ENCODE peak calls at places on chromosomes 13 and 19, in seven cellular contexts. One of them, this sample, is unnamed.

GRCh38 chr19:41276231-41276630 is 12.1 kb downstream of the HNRNPUL1 start:
- DNase-seq in NCI-H524: no peak
- DNase-seq in kidney glomerular epithelial cell: no peak
- DNase-seq in dermis microvascular lymphatic vessel endothelial cell: no peak
- DNase-seq in aorta: no peak
- DNase-seq in GDM1: no peak
- DNase-seq in stimulated activated CD4-positive, alpha-beta T cell treated with anti-CD3 and anti-CD28 coated beads, Interleukin-15, amount 100 ng/mL, for 1 hour: no peak
- DNase-seq in this sample: no peak

GRCh38 chr13:111511805-111512504 is 191.5 kb downstream of the TEX29 start:
- DNase-seq in NCI-H524: no peak
- DNase-seq in kidney glomerular epithelial cell: no peak
- DNase-seq in dermis microvascular lymphatic vessel endothelial cell: no peak
- DNase-seq in aorta: no peak
- DNase-seq in GDM1: no peak
- DNase-seq in stimulated activated CD4-positive, alpha-beta T cell treated with anti-CD3 and anti-CD28 coated beads, Interleukin-15, amount 100 ng/mL, for 1 hour: no peak
- DNase-seq in this sample: no peak

GRCh38 chr19:55703790-55704215 is 28.8 kb downstream of the EPN1 start:
- DNase-seq in NCI-H524: no peak
- DNase-seq in kidney glomerular epithelial cell: no peak
- DNase-seq in dermis microvascular lymphatic vessel endothelial cell: peak; percentile 32
- DNase-seq in aorta: no peak
- DNase-seq in GDM1: no peak
- DNase-seq in stimulated activated CD4-positive, alpha-beta T cell treated with anti-CD3 and anti-CD28 coated beads, Interleukin-15, amount 100 ng/mL, for 1 hour: peak; percentile 34
- DNase-seq in this sample: no peak

GRCh38 chr13:40113644-40114304 is 458.3 kb downstream of the COG6 start:
- DNase-seq in NCI-H524: peak; percentile 53
- DNase-seq in kidney glomerular epithelial cell: no peak
- DNase-seq in dermis microvascular lymphatic vessel endothelial cell: no peak
- DNase-seq in aorta: no peak
- DNase-seq in GDM1: no peak
- DNase-seq in stimulated activated CD4-positive, alpha-beta T cell treated with anti-CD3 and anti-CD28 coated beads, Interleukin-15, amount 100 ng/mL, for 1 hour: no peak
- DNase-seq in this sample: no peak

GRCh38 chr13:30668305-30668704 is 50.6 kb downstream of the USPL1 start:
- DNase-seq in NCI-H524: no peak
- DNase-seq in kidney glomerular epithelial cell: no peak
- DNase-seq in dermis microvascular lymphatic vessel endothelial cell: no peak
- DNase-seq in aorta: no peak
- DNase-seq in GDM1: no peak
- DNase-seq in stimulated activated CD4-positive, alpha-beta T cell treated with anti-CD3 and anti-CD28 coated beads, Interleukin-15, amount 100 ng/mL, for 1 hour: no peak
- DNase-seq in this sample: no peak

GRCh38 chr13:102679449-102680132 is 15.3 kb downstream of the METTL21C start:
- DNase-seq in NCI-H524: no peak
- DNase-seq in kidney glomerular epithelial cell: no peak
- DNase-seq in dermis microvascular lymphatic vessel endothelial cell: no peak
- DNase-seq in aorta: no peak
- DNase-seq in GDM1: no peak
- DNase-seq in stimulated activated CD4-positive, alpha-beta T cell treated with anti-CD3 and anti-CD28 coated beads, Interleukin-15, amount 100 ng/mL, for 1 hour: no peak
- DNase-seq in this sample: no peak

GRCh38 chr13:43878897-43879322 is 630 bp downstream of the CCDC122 start:
- DNase-seq in NCI-H524: peak; percentile 43
- DNase-seq in kidney glomerular epithelial cell: peak; percentile 25
- DNase-seq in dermis microvascular lymphatic vessel endothelial cell: peak; percentile 77
- DNase-seq in aorta: peak; percentile 92
- DNase-seq in GDM1: peak; percentile 41
- DNase-seq in stimulated activated CD4-positive, alpha-beta T cell treated with anti-CD3 and anti-CD28 coated beads, Interleukin-15, amount 100 ng/mL, for 1 hour: no peak
- DNase-seq in this sample: no peak

GRCh38 chr13:97583884-97584497 is 150.0 kb downstream of the RAP2A start:
- DNase-seq in NCI-H524: no peak
- DNase-seq in kidney glomerular epithelial cell: no peak
- DNase-seq in dermis microvascular lymphatic vessel endothelial cell: no peak
- DNase-seq in aorta: no peak
- DNase-seq in GDM1: no peak
- DNase-seq in stimulated activated CD4-positive, alpha-beta T cell treated with anti-CD3 and anti-CD28 coated beads, Interleukin-15, amount 100 ng/mL, for 1 hour: no peak
- DNase-seq in this sample: peak; percentile 27

GRCh38 chr13:108560092-108560491 is 69.3 kb upstream of the MYO16 start:
- DNase-seq in NCI-H524: peak; percentile 36
- DNase-seq in kidney glomerular epithelial cell: no peak
- DNase-seq in dermis microvascular lymphatic vessel endothelial cell: no peak
- DNase-seq in aorta: no peak
- DNase-seq in GDM1: no peak
- DNase-seq in stimulated activated CD4-positive, alpha-beta T cell treated with anti-CD3 and anti-CD28 coated beads, Interleukin-15, amount 100 ng/mL, for 1 hour: no peak
- DNase-seq in this sample: no peak

GRCh38 chr13:55577847-55578210 is 1562.9 kb upstream of the PRR20A start:
- DNase-seq in NCI-H524: no peak
- DNase-seq in kidney glomerular epithelial cell: no peak
- DNase-seq in dermis microvascular lymphatic vessel endothelial cell: no peak
- DNase-seq in aorta: no peak
- DNase-seq in GDM1: no peak
- DNase-seq in stimulated activated CD4-positive, alpha-beta T cell treated with anti-CD3 and anti-CD28 coated beads, Interleukin-15, amount 100 ng/mL, for 1 hour: no peak
- DNase-seq in this sample: no peak

GRCh38 chr13:98504029-98504351 is 72.9 kb downstream of the STK24 start:
- DNase-seq in NCI-H524: no peak
- DNase-seq in kidney glomerular epithelial cell: no peak
- DNase-seq in dermis microvascular lymphatic vessel endothelial cell: no peak
- DNase-seq in aorta: no peak
- DNase-seq in GDM1: no peak
- DNase-seq in stimulated activated CD4-positive, alpha-beta T cell treated with anti-CD3 and anti-CD28 coated beads, Interleukin-15, amount 100 ng/mL, for 1 hour: no peak
- DNase-seq in this sample: no peak

GRCh38 chr19:41922220-41922576 is 6.1 kb downstream of the ERFL start:
- DNase-seq in NCI-H524: no peak
- DNase-seq in kidney glomerular epithelial cell: no peak
- DNase-seq in dermis microvascular lymphatic vessel endothelial cell: no peak
- DNase-seq in aorta: no peak
- DNase-seq in GDM1: no peak
- DNase-seq in stimulated activated CD4-positive, alpha-beta T cell treated with anti-CD3 and anti-CD28 coated beads, Interleukin-15, amount 100 ng/mL, for 1 hour: no peak
- DNase-seq in this sample: no peak

GRCh38 chr19:38952395-38953165 is 21.8 kb downstream of the MRPS12 start:
- DNase-seq in NCI-H524: peak; percentile 76
- DNase-seq in kidney glomerular epithelial cell: peak; percentile 99
- DNase-seq in dermis microvascular lymphatic vessel endothelial cell: peak; percentile 55
- DNase-seq in aorta: no peak
- DNase-seq in GDM1: peak; percentile 24
- DNase-seq in stimulated activated CD4-positive, alpha-beta T cell treated with anti-CD3 and anti-CD28 coated beads, Interleukin-15, amount 100 ng/mL, for 1 hour: no peak
- DNase-seq in this sample: peak; percentile 5

GRCh38 chr19:4369888-4370260 is 26.5 kb downstream of the MPND start:
- DNase-seq in NCI-H524: peak; percentile 75
- DNase-seq in kidney glomerular epithelial cell: no peak
- DNase-seq in dermis microvascular lymphatic vessel endothelial cell: peak; percentile 77
- DNase-seq in aorta: peak; percentile 71
- DNase-seq in GDM1: peak; percentile 65
- DNase-seq in stimulated activated CD4-positive, alpha-beta T cell treated with anti-CD3 and anti-CD28 coated beads, Interleukin-15, amount 100 ng/mL, for 1 hour: peak; percentile 65
- DNase-seq in this sample: peak; percentile 22

GRCh38 chr13:74115138-74115537 is 19.1 kb downstream of the KLF12 start:
- DNase-seq in NCI-H524: no peak
- DNase-seq in kidney glomerular epithelial cell: peak; percentile 9
- DNase-seq in dermis microvascular lymphatic vessel endothelial cell: peak; percentile 71
- DNase-seq in aorta: no peak
- DNase-seq in GDM1: no peak
- DNase-seq in stimulated activated CD4-positive, alpha-beta T cell treated with anti-CD3 and anti-CD28 coated beads, Interleukin-15, amount 100 ng/mL, for 1 hour: no peak
- DNase-seq in this sample: no peak

GRCh38 chr19:16571689-16572331 is 405 bp downstream of the SLC35E1 start:
- DNase-seq in NCI-H524: no peak
- DNase-seq in kidney glomerular epithelial cell: no peak
- DNase-seq in dermis microvascular lymphatic vessel endothelial cell: peak; percentile 41
- DNase-seq in aorta: no peak
- DNase-seq in GDM1: no peak
- DNase-seq in stimulated activated CD4-positive, alpha-beta T cell treated with anti-CD3 and anti-CD28 coated beads, Interleukin-15, amount 100 ng/mL, for 1 hour: no peak
- DNase-seq in this sample: no peak

GRCh38 chr19:45280471-45280961 is 29.4 kb downstream of the MARK4 start:
- DNase-seq in NCI-H524: no peak
- DNase-seq in kidney glomerular epithelial cell: no peak
- DNase-seq in dermis microvascular lymphatic vessel endothelial cell: peak; percentile 58
- DNase-seq in aorta: no peak
- DNase-seq in GDM1: no peak
- DNase-seq in stimulated activated CD4-positive, alpha-beta T cell treated with anti-CD3 and anti-CD28 coated beads, Interleukin-15, amount 100 ng/mL, for 1 hour: no peak
- DNase-seq in this sample: no peak

GRCh38 chr13:98056839-98057410 is 86.0 kb upstream of the FARP1 start:
- DNase-seq in NCI-H524: no peak
- DNase-seq in kidney glomerular epithelial cell: no peak
- DNase-seq in dermis microvascular lymphatic vessel endothelial cell: no peak
- DNase-seq in aorta: no peak
- DNase-seq in GDM1: no peak
- DNase-seq in stimulated activated CD4-positive, alpha-beta T cell treated with anti-CD3 and anti-CD28 coated beads, Interleukin-15, amount 100 ng/mL, for 1 hour: no peak
- DNase-seq in this sample: no peak